ENCODE peak calls at places on chromosomes 11 and 22, in ten cellular contexts. T is mucosa of descending colon; A is heart right ventricle; L is PC-3; R is naive thymus-derived CD4-positive, alpha-beta T cell; G is uterus; P is CD8-positive, alpha-beta memory T cell; N is IMR-90; H is upper lobe of right lung; D is mesenchymal stem cell. K is an unnamed sample.

GRCh38 chr22:42560381-42560780 is 6.6 kb downstream of the SERHL2 start:
- DNase-seq in R (no peak), H (no peak), P (no peak), D (no peak), A (no peak), L (no peak), N (no peak), G (no peak), T (no peak), K (no peak)

GRCh38 chr22:33601062-33601461 is 319.2 kb downstream of the LARGE1 start:
- DNase-seq in D (no peak), A (no peak), L (no peak), R (no peak), G (no peak), H (no peak), P (no peak), N (no peak), T (no peak), K (no peak)

GRCh38 chr11:110126936-110127335 is 33.7 kb downstream of the ZC3H12C start:
- DNase-seq in A (no peak), L (no peak), D (peak; percentile 27), H (no peak), R (no peak), G (no peak), P (no peak), T (no peak), N (no peak), K (no peak)

GRCh38 chr22:24305260-24305692 is 34.6 kb downstream of the SPECC1L start:
- DNase-seq in L (peak; percentile 62), P (no peak), N (peak; percentile 4), R (no peak), G (no peak), D (no peak), H (no peak), A (no peak), T (no peak), K (no peak)

GRCh38 chr11:106076421-106076922 is 675 bp downstream of the KBTBD3 start:
- DNase-seq in A (no peak), L (peak; percentile 17), D (no peak), H (no peak), T (peak; percentile 28), R (no peak), P (peak; percentile 1), N (no peak), G (no peak), K (no peak)

GRCh38 chr11:46352063-46352841 is 5.0 kb downstream of the DGKZ start:
- DNase-seq in D (peak; percentile 51), T (peak; percentile 51), G (peak; percentile 48), A (peak; percentile 66), P (peak; percentile 74), N (no peak), R (peak; percentile 78), H (peak; percentile 74), L (peak; percentile 26), K (no peak)

GRCh38 chr11:71251761-71252433 is 480 bp downstream of the SHANK2 start:
- DNase-seq in L (peak; percentile 59), P (no peak), A (peak; percentile 19), N (no peak), G (no peak), D (peak; percentile 54), H (peak; percentile 77), T (peak; percentile 71), R (no peak), K (no peak)

GRCh38 chr11:8682219-8683114 is at the start of the genes RPL27A and TRIM66:
- DNase-seq in D (peak; percentile 97), G (peak; percentile 99), T (peak; percentile 100), H (peak; percentile 99), P (peak; percentile 99), A (peak; percentile 99), L (peak; percentile 93), R (peak; percentile 98), N (peak; percentile 95), K (no peak)

GRCh38 chr11:125190549-125190948 is 26.0 kb downstream of the PKNOX2 start:
- DNase-seq in L (no peak), A (no peak), H (no peak), D (no peak), T (no peak), P (no peak), R (no peak), N (no peak), G (no peak), K (no peak)

GRCh38 chr11:23923357-23923756 is 573.5 kb upstream of the LUZP2 start:
- DNase-seq in L (no peak), R (no peak), P (no peak), A (no peak), H (no peak), T (no peak), D (no peak), G (no peak), N (no peak), K (no peak)

GRCh38 chr11:556857-557256 is 3.7 kb downstream of the LMNTD2 start:
- DNase-seq in H (no peak), G (no peak), P (no peak), T (no peak), L (no peak), N (no peak), A (no peak), D (no peak), R (no peak), K (no peak)

GRCh38 chr22:46339956-46340355 is 4.4 kb downstream of the TRMU start:
- DNase-seq in L (no peak), A (no peak), G (no peak), N (no peak), P (no peak), R (no peak), D (no peak), T (no peak), H (no peak), K (no peak)

GRCh38 chr11:78100276-78101040 is 20.8 kb upstream of the NDUFC2 start:
- DNase-seq in L (no peak), H (no peak), R (no peak), A (no peak), D (no peak), P (no peak), T (no peak), N (no peak), G (no peak), K (no peak)
- H3K4me1 ChIP-seq in L (peaks cover 10% of the 10 kb centered on the region), H (no peaks in the 10 kb centered on the region), R (no peaks in the 10 kb centered on the region), A (no peaks in the 10 kb centered on the region), D (peaks cover 2% of the 10 kb centered on the region), P (no peaks in the 10 kb centered on the region), T (no peaks in the 10 kb centered on the region), N (peaks cover 4% of the 10 kb centered on the region), G (no peaks in the 10 kb centered on the region), K (no peaks in the 10 kb centered on the region)

GRCh38 chr11:92854162-92854561 is 115.3 kb upstream of the MTNR1B start:
- DNase-seq in A (no peak), L (no peak), T (peak; percentile 41), G (no peak), D (no peak), H (no peak), P (no peak), N (no peak), R (no peak), K (no peak)
- H3K4me3 ChIP-seq in A (no peak overlapping the region), L (no peak overlapping the region), T (no peak overlapping the region), G (no peak overlapping the region), D (no peak overlapping the region), H (no peak overlapping the region), P (no peak overlapping the region), N (no peak overlapping the region), R (no peak overlapping the region), K (no peak overlapping the region)

GRCh38 chr11:13338437-13339069 is 61.0 kb downstream of the BMAL1 start:
- DNase-seq in A (no peak), G (no peak), T (no peak), N (peak; percentile 69), H (no peak), D (peak; percentile 70), R (no peak), P (no peak), L (peak; percentile 58), K (no peak)
- H3K4me1 ChIP-seq in A (peaks cover 47% of the 10 kb centered on the region), G (no peaks in the 10 kb centered on the region), T (peaks cover 19% of the 10 kb centered on the region), N (peaks cover 27% of the 10 kb centered on the region), H (peaks cover 30% of the 10 kb centered on the region), D (peaks cover 22% of the 10 kb centered on the region), R (peaks cover 31% of the 10 kb centered on the region), P (peaks cover 31% of the 10 kb centered on the region), L (peaks cover 61% of the 10 kb centered on the region), K (no peaks in the 10 kb centered on the region)

GRCh38 chr11:112281776-112282175 is 21.1 kb upstream of the PLET1 start:
- DNase-seq in T (peak; percentile 36), A (no peak), G (no peak), H (no peak), D (no peak), R (no peak), N (no peak), P (no peak), L (no peak), K (no peak)
- H3K4me3 ChIP-seq in T (no peak overlapping the region), A (no peak overlapping the region), G (no peak overlapping the region), H (no peak overlapping the region), D (no peak overlapping the region), R (no peak overlapping the region), N (no peak overlapping the region), P (no peak overlapping the region), L (no peak overlapping the region), K (no peak overlapping the region)

K was measured in iPS DF 6.9.